ENCODE peak calls at places on chromosomes 11 and 22, in ten cellular contexts. H is sigmoid colon, A is gastrocnemius medialis, B is mesothelial cell of epicardium, J is lower leg skin, T is choroid plexus epithelial cell, D is Caco-2, V is fibroblast of the aortic adventitia, C is lower lobe of right lung, X is astrocyte of the spinal cord. Z is an unnamed sample.
A peak's percentile ranks its signal among the peaks of the same experiment; 100 is the strongest.

GRCh38 chr11:118263694-118264567 is at the start of gene MPZL2:
- DNase-seq in H (no peak), A (no peak), B (peak; percentile 48), J (peak; percentile 59), T (no peak), D (peak; percentile 93), V (no peak), C (peak; percentile 76), X (no peak), Z (peak; percentile 26)

GRCh38 chr11:113241190-113242051 is 73.0 kb upstream of the TTC12 start:
- DNase-seq in H (no peak), A (no peak), B (no peak), J (no peak), T (peak; percentile 16), D (no peak), V (peak; percentile 7), C (no peak), X (peak; percentile 20), Z (no peak)

GRCh38 chr11:9459573-9460321 is 1.1 kb upstream of the ZNF143 start:
- DNase-seq in H (no peak), A (no peak), B (no peak), J (peak; percentile 29), T (peak; percentile 76), D (no peak), V (peak; percentile 69), C (no peak), X (peak; percentile 75), Z (no peak)

GRCh38 chr11:2378527-2379210 is 1.6 kb downstream of the CD81 start:
- DNase-seq in H (peak; percentile 88), A (peak; percentile 30), B (no peak), J (peak; percentile 60), T (peak; percentile 48), D (no peak), V (peak; percentile 63), C (peak; percentile 69), X (peak; percentile 28), Z (no peak)

GRCh38 chr11:118434553-118435232 is 1.6 kb upstream of the KMT2A start:
- DNase-seq in H (peak; percentile 67), A (peak; percentile 2), B (peak; percentile 67), J (peak; percentile 15), T (peak; percentile 49), D (peak; percentile 69), V (peak; percentile 34), C (peak; percentile 52), X (peak; percentile 36), Z (peak; percentile 67)

GRCh38 chr11:76206327-76207081 is at the start of gene WNT11:
- DNase-seq in H (no peak), A (no peak), B (peak; percentile 73), J (no peak), T (no peak), D (peak; percentile 89), V (peak; percentile 22), C (peak; percentile 68), X (peak; percentile 12), Z (peak; percentile 38)

GRCh38 chr11:73652046-73652730 is 5.8 kb downstream of the PLEKHB1 start:
- DNase-seq in H (peak; percentile 78), A (no peak), B (no peak), J (no peak), T (no peak), D (peak; percentile 67), V (no peak), C (no peak), X (no peak), Z (no peak)

GRCh38 chr11:104830080-104830479 is 68.2 kb downstream of the CASP12 start:
- DNase-seq in H (no peak), A (no peak), B (no peak), J (no peak), T (peak; percentile 68), D (no peak), V (peak; percentile 69), C (no peak), X (peak; percentile 56), Z (no peak)

GRCh38 chr11:124674571-124674970 is 867 bp downstream of the SPA17 start:
- DNase-seq in H (no peak), A (no peak), B (no peak), J (no peak), T (no peak), D (no peak), V (no peak), C (no peak), X (no peak), Z (no peak)

GRCh38 chr11:120714448-120714847 is 202.9 kb downstream of the GRIK4 start:
- DNase-seq in H (no peak), A (no peak), B (no peak), J (no peak), T (peak; percentile 9), D (no peak), V (no peak), C (no peak), X (peak; percentile 27), Z (no peak)

GRCh38 chr11:118194835-118195627 is 18.6 kb upstream of the SCN2B start:
- DNase-seq in H (peak; percentile 95), A (peak; percentile 90), B (no peak), J (peak; percentile 91), T (peak; percentile 66), D (peak; percentile 94), V (peak; percentile 94), C (peak; percentile 78), X (peak; percentile 17), Z (peak; percentile 31)

GRCh38 chr11:108758458-108758857 is 93.6 kb downstream of the DDX10 start:
- DNase-seq in H (no peak), A (no peak), B (no peak), J (no peak), T (no peak), D (no peak), V (peak; percentile 67), C (no peak), X (no peak), Z (no peak)

DNA sequence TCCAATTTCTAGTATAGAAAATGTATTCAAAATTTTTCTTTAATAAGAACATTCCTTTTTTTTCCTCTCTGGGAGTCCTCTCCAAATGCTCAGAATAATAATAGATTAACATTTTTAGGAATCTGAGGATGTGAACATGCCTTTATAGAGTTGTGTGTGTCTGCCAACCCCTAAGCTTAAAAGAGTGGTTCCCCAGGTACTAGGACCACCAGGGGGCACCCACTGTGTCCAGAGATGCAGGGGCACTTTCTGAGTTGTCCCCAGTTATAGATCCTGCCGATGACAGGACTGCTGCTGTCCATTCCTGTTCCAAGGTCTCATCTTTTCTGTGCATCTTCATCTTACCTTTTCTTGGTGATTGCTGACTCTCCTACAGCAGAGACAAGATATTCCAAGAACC is 27.0 kb upstream of the MICAL2 start:
- DNase-seq in H (no peak), A (no peak), B (no peak), J (no peak), T (no peak), D (peak; percentile 38), V (no peak), C (no peak), X (no peak), Z (no peak)
- TF ChIP-seq CTCF in H (no peak), A (no peak), B (no peak), J (no peak), T (peak; percentile 31), D (peak; percentile 27), V (peak; percentile 11), C (no peak), X (no peak), Z (no peak)

DNA sequence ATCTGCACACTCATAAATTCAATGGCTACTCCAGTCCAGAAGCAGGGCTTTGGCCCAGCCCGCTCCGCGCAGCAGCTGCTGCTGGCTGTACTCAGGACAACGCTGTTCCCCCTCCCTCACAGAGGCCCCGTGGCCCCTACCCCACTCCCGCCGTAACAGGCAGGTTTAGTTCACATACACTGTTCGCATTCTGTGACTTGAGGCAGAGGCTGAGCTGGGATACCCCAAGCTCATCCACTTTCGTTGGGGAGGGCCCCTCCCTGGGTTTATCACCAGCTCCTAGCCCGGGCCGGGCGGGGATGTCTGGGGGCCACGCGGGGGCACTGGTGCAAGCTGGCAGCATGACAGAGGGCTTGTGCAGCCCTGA is 52.4 kb downstream of the SYT13 start:
- DNase-seq in H (peak; percentile 55), A (no peak), B (no peak), J (no peak), T (no peak), D (no peak), V (no peak), C (no peak), X (no peak), Z (no peak)
- TF ChIP-seq CTCF in H (no peak), A (no peak), B (no peak), J (no peak), T (no peak), D (no peak), V (no peak), C (no peak), X (no peak), Z (no peak)

GRCh38 chr11:64864135-64864472 is 14.3 kb downstream of the EHD1 start:
- DNase-seq in H (no peak), A (no peak), B (no peak), J (no peak), T (no peak), D (no peak), V (no peak), C (no peak), X (no peak), Z (no peak)
- TF ChIP-seq CTCF in H (no peak), A (no peak), B (no peak), J (no peak), T (no peak), D (no peak), V (no peak), C (no peak), X (no peak), Z (no peak)

DNA sequence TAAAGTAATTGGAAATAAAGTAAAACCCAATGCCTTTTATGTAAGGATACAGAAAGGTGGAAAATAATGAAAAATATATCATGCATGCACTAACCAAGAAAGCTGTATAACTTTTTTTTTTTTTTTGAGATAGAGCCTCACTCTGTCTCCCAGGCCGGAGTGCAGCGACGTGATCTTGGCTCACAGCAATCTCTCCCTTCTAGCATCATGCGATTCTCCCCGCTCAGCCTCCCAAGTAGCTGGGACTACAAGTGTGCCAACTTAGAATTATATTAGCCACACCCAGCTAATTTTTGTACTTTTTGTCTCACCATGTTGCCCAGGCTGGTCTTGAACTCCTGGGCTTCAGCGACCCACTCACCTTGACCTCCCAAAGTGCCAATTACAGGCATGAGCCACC is 4.5 kb downstream of the GGT5 start:
- DNase-seq in H (no peak), A (no peak), B (no peak), J (no peak), T (no peak), D (no peak), V (peak; percentile 44), C (no peak), X (no peak), Z (no peak)
- TF ChIP-seq CTCF in H (no peak), A (no peak), B (no peak), J (no peak), T (no peak), D (no peak), V (no peak), C (no peak), X (no peak), Z (no peak)